ENCODE peak calls at places on chromosomes 16 and 17, in nine cellular contexts. One of them, this sample, is unnamed.

GRCh38 chr17:45226620-45227019 is 4.9 kb downstream of the FMNL1 start:
- DNase-seq in OCI-LY7: peak; percentile 24
- DNase-seq in mammary epithelial cell: no peak
- DNase-seq in cardiac muscle cell: no peak
- DNase-seq in body of pancreas: no peak
- DNase-seq in ovary: no peak
- DNase-seq in GM23338: no peak
- DNase-seq in fibroblast of lung: no peak
- DNase-seq in CD8-positive, alpha-beta T cell: no peak
- DNase-seq in this sample: no peak

GRCh38 chr17:75729351-75729750 is 8.1 kb downstream of the ITGB4 start:
- DNase-seq in CD8-positive, alpha-beta T cell: no peak
- DNase-seq in OCI-LY7: no peak
- DNase-seq in cardiac muscle cell: no peak
- DNase-seq in GM23338: no peak
- DNase-seq in mammary epithelial cell: no peak
- DNase-seq in fibroblast of lung: no peak
- DNase-seq in ovary: no peak
- DNase-seq in body of pancreas: no peak
- DNase-seq in this sample: no peak

GRCh38 chr16:85969591-85969990 is 70.6 kb downstream of the IRF8 start:
- DNase-seq in GM23338: no peak
- DNase-seq in ovary: no peak
- DNase-seq in cardiac muscle cell: no peak
- DNase-seq in OCI-LY7: no peak
- DNase-seq in mammary epithelial cell: no peak
- DNase-seq in fibroblast of lung: peak; percentile 79
- DNase-seq in CD8-positive, alpha-beta T cell: no peak
- DNase-seq in body of pancreas: no peak
- DNase-seq in this sample: no peak

GRCh38 chr17:72365857-72366415 is 245.1 kb downstream of the SOX9 start:
- DNase-seq in body of pancreas: no peak
- DNase-seq in fibroblast of lung: peak; percentile 86
- DNase-seq in mammary epithelial cell: no peak
- DNase-seq in ovary: no peak
- DNase-seq in GM23338: no peak
- DNase-seq in CD8-positive, alpha-beta T cell: no peak
- DNase-seq in OCI-LY7: no peak
- DNase-seq in cardiac muscle cell: no peak
- DNase-seq in this sample: peak; percentile 49

GRCh38 chr17:61579961-61580360 is 11.1 kb downstream of the NACA2 start:
- DNase-seq in OCI-LY7: no peak
- DNase-seq in fibroblast of lung: no peak
- DNase-seq in mammary epithelial cell: no peak
- DNase-seq in ovary: no peak
- DNase-seq in cardiac muscle cell: no peak
- DNase-seq in CD8-positive, alpha-beta T cell: no peak
- DNase-seq in body of pancreas: no peak
- DNase-seq in GM23338: peak; percentile 15
- DNase-seq in this sample: no peak

GRCh38 chr16:72889616-72890235 is 158.2 kb downstream of the ZFHX3 start:
- DNase-seq in body of pancreas: no peak
- DNase-seq in fibroblast of lung: no peak
- DNase-seq in GM23338: no peak
- DNase-seq in mammary epithelial cell: no peak
- DNase-seq in cardiac muscle cell: no peak
- DNase-seq in ovary: no peak
- DNase-seq in OCI-LY7: no peak
- DNase-seq in CD8-positive, alpha-beta T cell: no peak
- DNase-seq in this sample: no peak

GRCh38 chr16:5633845-5634440 is 536.3 kb upstream of the EEF2KMT start:
- DNase-seq in mammary epithelial cell: no peak
- DNase-seq in GM23338: peak; percentile 80
- DNase-seq in fibroblast of lung: peak; percentile 8
- DNase-seq in OCI-LY7: peak; percentile 55
- DNase-seq in ovary: no peak
- DNase-seq in body of pancreas: no peak
- DNase-seq in cardiac muscle cell: peak; percentile 71
- DNase-seq in CD8-positive, alpha-beta T cell: no peak
- DNase-seq in this sample: no peak

GRCh38 chr17:49748223-49748622 is 15.7 kb downstream of the FAM117A start:
- DNase-seq in fibroblast of lung: no peak
- DNase-seq in CD8-positive, alpha-beta T cell: no peak
- DNase-seq in GM23338: no peak
- DNase-seq in OCI-LY7: peak; percentile 46
- DNase-seq in body of pancreas: no peak
- DNase-seq in ovary: no peak
- DNase-seq in mammary epithelial cell: no peak
- DNase-seq in cardiac muscle cell: no peak
- DNase-seq in this sample: no peak

GRCh38 chr17:68498479-68499326 is 13.5 kb upstream of the PRKAR1A start:
- DNase-seq in cardiac muscle cell: no peak
- DNase-seq in mammary epithelial cell: no peak
- DNase-seq in CD8-positive, alpha-beta T cell: no peak
- DNase-seq in OCI-LY7: peak; percentile 52
- DNase-seq in fibroblast of lung: no peak
- DNase-seq in ovary: peak; percentile 69
- DNase-seq in body of pancreas: no peak
- DNase-seq in GM23338: no peak
- DNase-seq in this sample: no peak

GRCh38 chr16:1580256-1580655 is 31.6 kb downstream of the IFT140 start:
- DNase-seq in OCI-LY7: no peak
- DNase-seq in mammary epithelial cell: no peak
- DNase-seq in GM23338: no peak
- DNase-seq in body of pancreas: no peak
- DNase-seq in CD8-positive, alpha-beta T cell: no peak
- DNase-seq in ovary: no peak
- DNase-seq in cardiac muscle cell: no peak
- DNase-seq in fibroblast of lung: no peak
- DNase-seq in this sample: no peak

GRCh38 chr16:58110590-58111330 is 18.4 kb downstream of the CFAP20 start:
- DNase-seq in fibroblast of lung: peak; percentile 34
- DNase-seq in mammary epithelial cell: peak; percentile 47
- DNase-seq in GM23338: peak; percentile 40
- DNase-seq in CD8-positive, alpha-beta T cell: no peak
- DNase-seq in cardiac muscle cell: peak; percentile 43
- DNase-seq in OCI-LY7: no peak
- DNase-seq in body of pancreas: no peak
- DNase-seq in ovary: no peak
- DNase-seq in this sample: no peak

GRCh38 chr16:77842468-77842867 is 54.1 kb downstream of the VAT1L start:
- DNase-seq in cardiac muscle cell: no peak
- DNase-seq in mammary epithelial cell: no peak
- DNase-seq in OCI-LY7: no peak
- DNase-seq in CD8-positive, alpha-beta T cell: no peak
- DNase-seq in GM23338: no peak
- DNase-seq in body of pancreas: no peak
- DNase-seq in fibroblast of lung: no peak
- DNase-seq in ovary: no peak
- DNase-seq in this sample: no peak

GRCh38 chr17:63816669-63817068 is 10.6 kb upstream of the PSMC5 start:
- DNase-seq in body of pancreas: no peak
- DNase-seq in OCI-LY7: no peak
- DNase-seq in fibroblast of lung: peak; percentile 13
- DNase-seq in CD8-positive, alpha-beta T cell: no peak
- DNase-seq in ovary: no peak
- DNase-seq in mammary epithelial cell: no peak
- DNase-seq in cardiac muscle cell: no peak
- DNase-seq in GM23338: no peak
- DNase-seq in this sample: no peak

GRCh38 chr16:19696961-19697360 is 21.1 kb downstream of the KNOP1 start:
- DNase-seq in cardiac muscle cell: no peak
- DNase-seq in fibroblast of lung: no peak
- DNase-seq in CD8-positive, alpha-beta T cell: no peak
- DNase-seq in OCI-LY7: no peak
- DNase-seq in body of pancreas: no peak
- DNase-seq in ovary: no peak
- DNase-seq in mammary epithelial cell: no peak
- DNase-seq in GM23338: no peak
- DNase-seq in this sample: no peak

GRCh38 chr16:84654998-84655397 is 6.7 kb downstream of the KLHL36 start:
- DNase-seq in CD8-positive, alpha-beta T cell: no peak
- DNase-seq in mammary epithelial cell: no peak
- DNase-seq in fibroblast of lung: no peak
- DNase-seq in GM23338: no peak
- DNase-seq in OCI-LY7: no peak
- DNase-seq in ovary: no peak
- DNase-seq in cardiac muscle cell: no peak
- DNase-seq in body of pancreas: no peak
- DNase-seq in this sample: no peak

GRCh38 chr16:84659656-84660300 is 11.5 kb downstream of the KLHL36 start:
- DNase-seq in OCI-LY7: no peak
- DNase-seq in CD8-positive, alpha-beta T cell: no peak
- DNase-seq in mammary epithelial cell: no peak
- DNase-seq in body of pancreas: no peak
- DNase-seq in GM23338: no peak
- DNase-seq in ovary: no peak
- DNase-seq in fibroblast of lung: no peak
- DNase-seq in cardiac muscle cell: no peak
- DNase-seq in this sample: no peak

GRCh38 chr16:84656557-84657130 is 8.3 kb downstream of the KLHL36 start:
- DNase-seq in OCI-LY7: peak; percentile 68
- DNase-seq in body of pancreas: no peak
- DNase-seq in ovary: no peak
- DNase-seq in mammary epithelial cell: no peak
- DNase-seq in cardiac muscle cell: no peak
- DNase-seq in GM23338: no peak
- DNase-seq in fibroblast of lung: no peak
- DNase-seq in CD8-positive, alpha-beta T cell: no peak
- DNase-seq in this sample: no peak

GRCh38 chr16:84658690-84659089 is 10.4 kb downstream of the KLHL36 start:
- DNase-seq in GM23338: no peak
- DNase-seq in ovary: no peak
- DNase-seq in mammary epithelial cell: no peak
- DNase-seq in cardiac muscle cell: no peak
- DNase-seq in OCI-LY7: no peak
- DNase-seq in body of pancreas: peak; percentile 50
- DNase-seq in CD8-positive, alpha-beta T cell: no peak
- DNase-seq in fibroblast of lung: no peak
- DNase-seq in this sample: no peak

DNA sequence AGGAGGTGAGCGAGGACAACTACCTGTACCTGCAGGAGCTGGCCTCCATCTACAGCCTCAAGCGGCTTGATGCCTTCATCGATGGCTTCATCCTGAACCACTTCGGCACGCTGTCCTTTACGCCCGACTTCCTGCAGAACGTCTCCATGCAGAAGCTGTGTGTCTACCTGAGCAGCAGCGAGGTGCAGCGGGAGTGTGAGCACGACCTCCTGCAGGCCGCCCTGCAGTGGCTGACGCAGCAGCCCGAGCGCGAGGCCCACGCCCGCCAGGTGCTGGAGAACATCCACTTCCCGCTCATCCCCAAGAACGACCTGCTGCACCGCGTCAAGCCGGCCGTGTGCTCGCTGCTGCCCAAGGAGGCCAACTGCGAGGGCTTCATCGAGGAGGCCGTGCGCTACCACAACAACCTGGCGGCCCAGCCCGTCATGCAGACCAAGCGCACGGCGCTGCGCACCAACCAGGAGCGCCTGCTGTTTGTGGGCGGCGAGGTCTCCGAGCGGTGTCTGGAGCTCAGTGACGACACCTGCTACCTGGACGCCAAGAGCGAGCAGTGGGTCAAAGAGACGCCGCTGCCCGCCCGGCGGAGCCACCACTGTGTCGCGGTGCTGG is 9.0 kb downstream of the KLHL36 start:
- DNase-seq in GM23338: no peak
- DNase-seq in cardiac muscle cell: no peak
- DNase-seq in mammary epithelial cell: no peak
- DNase-seq in fibroblast of lung: no peak
- DNase-seq in ovary: no peak
- DNase-seq in OCI-LY7: no peak
- DNase-seq in body of pancreas: no peak
- DNase-seq in CD8-positive, alpha-beta T cell: no peak
- DNase-seq in this sample: no peak
- H3K36me3 ChIP-seq in GM23338: peaks cover 4% of the 10 kb centered on the region
- H3K36me3 ChIP-seq in cardiac muscle cell: peaks cover 23% of the 10 kb centered on the region
- H3K36me3 ChIP-seq in mammary epithelial cell: peaks cover 25% of the 10 kb centered on the region
- H3K36me3 ChIP-seq in fibroblast of lung: peaks cover 38% of the 10 kb centered on the region
- H3K36me3 ChIP-seq in ovary: no peaks in the 10 kb centered on the region
- H3K36me3 ChIP-seq in OCI-LY7: peaks cover 84% of the 10 kb centered on the region
- H3K36me3 ChIP-seq in body of pancreas: peaks cover 41% of the 10 kb centered on the region
- H3K36me3 ChIP-seq in CD8-positive, alpha-beta T cell: peaks cover 52% of the 10 kb centered on the region
- H3K36me3 ChIP-seq in this sample: peaks cover 43% of the 10 kb centered on the region

DNA sequence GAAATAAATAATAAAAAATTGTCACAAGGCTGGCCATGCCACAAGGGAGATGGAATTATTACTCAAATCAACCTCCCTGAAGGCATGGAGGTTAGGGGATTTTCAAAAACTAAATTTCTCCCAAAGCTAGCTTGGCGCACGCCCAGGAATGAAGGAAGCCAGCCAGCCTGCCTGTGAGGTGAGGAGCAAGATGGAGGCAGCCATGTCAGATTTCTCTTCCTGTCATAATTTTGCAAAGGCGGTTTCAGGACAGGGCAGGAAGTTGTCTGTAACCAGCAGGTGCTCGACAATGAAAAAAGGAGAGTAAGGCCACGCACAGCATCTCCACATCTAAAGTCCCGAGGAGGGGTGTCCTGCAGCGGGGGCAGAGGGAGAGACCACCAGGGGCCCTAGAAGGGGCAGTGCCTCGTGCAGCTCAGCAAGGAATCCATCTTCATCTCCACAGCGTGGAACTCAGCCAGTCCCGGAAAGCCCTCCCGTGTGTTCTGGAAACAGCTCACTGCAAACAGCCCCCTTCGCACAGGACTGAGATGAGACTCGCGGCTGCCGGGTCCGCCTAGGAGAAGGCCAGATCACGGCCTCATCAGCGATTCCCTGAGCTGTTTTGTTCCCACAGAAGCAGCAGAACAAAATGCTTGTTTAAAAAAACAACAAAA is 47.8 kb downstream of the SLC7A5 start:
- DNase-seq in ovary: no peak
- DNase-seq in mammary epithelial cell: no peak
- DNase-seq in cardiac muscle cell: no peak
- DNase-seq in GM23338: no peak
- DNase-seq in body of pancreas: no peak
- DNase-seq in OCI-LY7: peak; percentile 67
- DNase-seq in CD8-positive, alpha-beta T cell: no peak
- DNase-seq in fibroblast of lung: no peak
- DNase-seq in this sample: no peak
- H3K4me3 ChIP-seq in ovary: no peak overlapping the region
- H3K4me3 ChIP-seq in mammary epithelial cell: no peak overlapping the region
- H3K4me3 ChIP-seq in cardiac muscle cell: no peak overlapping the region
- H3K4me3 ChIP-seq in GM23338: no peak overlapping the region
- H3K4me3 ChIP-seq in body of pancreas: no peak overlapping the region
- H3K4me3 ChIP-seq in OCI-LY7: no peak overlapping the region
- H3K4me3 ChIP-seq in CD8-positive, alpha-beta T cell: no peak overlapping the region
- H3K4me3 ChIP-seq in fibroblast of lung: no peak overlapping the region
- H3K4me3 ChIP-seq in this sample: no peak overlapping the region

GRCh38 chr17:1735834-1736347 is 6.8 kb upstream of the SERPINF2 start:
- DNase-seq in CD8-positive, alpha-beta T cell: no peak
- DNase-seq in ovary: no peak
- DNase-seq in OCI-LY7: no peak
- DNase-seq in mammary epithelial cell: no peak
- DNase-seq in GM23338: no peak
- DNase-seq in cardiac muscle cell: no peak
- DNase-seq in body of pancreas: no peak
- DNase-seq in fibroblast of lung: no peak
- DNase-seq in this sample: no peak
- H3K36me3 ChIP-seq in CD8-positive, alpha-beta T cell: peaks cover 9% of the 10 kb centered on the region
- H3K36me3 ChIP-seq in ovary: no peaks in the 10 kb centered on the region
- H3K36me3 ChIP-seq in OCI-LY7: no peaks in the 10 kb centered on the region
- H3K36me3 ChIP-seq in mammary epithelial cell: no peaks in the 10 kb centered on the region
- H3K36me3 ChIP-seq in GM23338: no peaks in the 10 kb centered on the region
- H3K36me3 ChIP-seq in cardiac muscle cell: no peaks in the 10 kb centered on the region
- H3K36me3 ChIP-seq in body of pancreas: no peaks in the 10 kb centered on the region
- H3K36me3 ChIP-seq in fibroblast of lung: peaks cover 16% of the 10 kb centered on the region
- H3K36me3 ChIP-seq in this sample: peaks cover 16% of the 10 kb centered on the region

GRCh38 chr17:8149419-8150193 is 2.6 kb downstream of the PER1 start:
- DNase-seq in GM23338: no peak
- DNase-seq in ovary: no peak
- DNase-seq in body of pancreas: peak; percentile 19
- DNase-seq in fibroblast of lung: no peak
- DNase-seq in mammary epithelial cell: no peak
- DNase-seq in OCI-LY7: no peak
- DNase-seq in cardiac muscle cell: no peak
- DNase-seq in CD8-positive, alpha-beta T cell: no peak
- DNase-seq in this sample: no peak
- H3K4me3 ChIP-seq in GM23338: no peak overlapping the region
- H3K4me3 ChIP-seq in ovary: no peak overlapping the region
- H3K4me3 ChIP-seq in body of pancreas: no peak overlapping the region
- H3K4me3 ChIP-seq in fibroblast of lung: no peak overlapping the region
- H3K4me3 ChIP-seq in mammary epithelial cell: no peak overlapping the region
- H3K4me3 ChIP-seq in OCI-LY7: no peak overlapping the region
- H3K4me3 ChIP-seq in cardiac muscle cell: no peak overlapping the region
- H3K4me3 ChIP-seq in CD8-positive, alpha-beta T cell: no peak overlapping the region
- H3K4me3 ChIP-seq in this sample: no peak overlapping the region

This sample was measured in BJ.